ENCODE peak calls at places on chromosomes 2 and 18, in five cellular contexts. P is GM12878, R is HepG2, E is H1, B is K562. L is an unnamed sample.

GRCh38 chr2:10329880-10330699 is 27.4 kb downstream of the HPCAL1 start:
- DNase-seq in P (no peak), R (peak), E (no peak), B (no peak), L (no peak)

GRCh38 chr2:10779776-10780490 is 32.7 kb downstream of the PDIA6 start:
- DNase-seq in P (no peak), R (no peak), E (no peak), B (no peak), L (no peak)

GRCh38 chr18:33369711-33370449 is 70.6 kb downstream of the CCDC178 start:
- DNase-seq in P (no peak), R (no peak), E (no peak), B (no peak), L (no peak)

GRCh38 chr2:99380376-99381010 is 43.3 kb downstream of the EIF5B start:
- DNase-seq in P (no peak), R (no peak), E (no peak), B (no peak), L (no peak)

GRCh38 chr2:180572346-180572745 is 408.1 kb upstream of the UBE2E3 start:
- DNase-seq in P (no peak), R (no peak), E (no peak), B (no peak), L (no peak)

GRCh38 chr2:42906557-42907380 is 114.4 kb upstream of the HAAO start:
- DNase-seq in P (no peak), R (no peak), E (peak), B (peak), L (peak)

GRCh38 chr2:125588780-125589179 is 1067.2 kb upstream of the GYPC start:
- DNase-seq in P (no peak), R (no peak), E (no peak), B (no peak), L (no peak)

GRCh38 chr2:37774976-37775907 is 103.8 kb upstream of the CDC42EP3 start:
- DNase-seq in P (no peak), R (no peak), E (no peak), B (no peak), L (no peak)

GRCh38 chr2:11658208-11658607 is 11.8 kb downstream of the NTSR2 start:
- DNase-seq in P (no peak), R (no peak), E (no peak), B (peak), L (no peak)

GRCh38 chr2:225182126-225182525 is 139.9 kb upstream of the DOCK10 start:
- DNase-seq in P (no peak), R (no peak), E (no peak), B (no peak), L (peak)

GRCh38 chr18:31979714-31980113 is 36.8 kb upstream of the TRAPPC8 start:
- DNase-seq in P (no peak), R (no peak), E (no peak), B (no peak), L (no peak)

GRCh38 chr2:925309-925708 is 25.3 kb upstream of the SNTG2 start:
- DNase-seq in P (no peak), R (no peak), E (no peak), B (no peak), L (no peak)

GRCh38 chr18:28657836-28658410 is 481.0 kb upstream of the CDH2 start:
- DNase-seq in P (no peak), R (no peak), E (no peak), B (no peak), L (no peak)

GRCh38 chr18:4252840-4253239 is 202.3 kb downstream of the DLGAP1 start:
- DNase-seq in P (no peak), R (no peak), E (no peak), B (no peak), L (no peak)

GRCh38 chr2:82857952-82858351 is 1601.1 kb downstream of the SUCLG1 start:
- DNase-seq in P (no peak), R (no peak), E (no peak), B (no peak), L (no peak)

GRCh38 chr2:1854747-1855146 is 110.4 kb upstream of the PXDN start:
- DNase-seq in P (no peak), R (no peak), E (peak), B (peak), L (peak)

GRCh38 chr18:79200546-79201268 is 131.5 kb downstream of the ATP9B start:
- DNase-seq in P (no peak), R (no peak), E (no peak), B (no peak), L (no peak)

GRCh38 chr2:222760301-222760897 is 88.9 kb downstream of the MOGAT1 start:
- DNase-seq in P (no peak), R (no peak), E (no peak), B (no peak), L (no peak)
- TF ChIP-seq ATF2 in P (no peak), R (no peak), E (no peak), B (no peak), L (no peak)

DNA sequence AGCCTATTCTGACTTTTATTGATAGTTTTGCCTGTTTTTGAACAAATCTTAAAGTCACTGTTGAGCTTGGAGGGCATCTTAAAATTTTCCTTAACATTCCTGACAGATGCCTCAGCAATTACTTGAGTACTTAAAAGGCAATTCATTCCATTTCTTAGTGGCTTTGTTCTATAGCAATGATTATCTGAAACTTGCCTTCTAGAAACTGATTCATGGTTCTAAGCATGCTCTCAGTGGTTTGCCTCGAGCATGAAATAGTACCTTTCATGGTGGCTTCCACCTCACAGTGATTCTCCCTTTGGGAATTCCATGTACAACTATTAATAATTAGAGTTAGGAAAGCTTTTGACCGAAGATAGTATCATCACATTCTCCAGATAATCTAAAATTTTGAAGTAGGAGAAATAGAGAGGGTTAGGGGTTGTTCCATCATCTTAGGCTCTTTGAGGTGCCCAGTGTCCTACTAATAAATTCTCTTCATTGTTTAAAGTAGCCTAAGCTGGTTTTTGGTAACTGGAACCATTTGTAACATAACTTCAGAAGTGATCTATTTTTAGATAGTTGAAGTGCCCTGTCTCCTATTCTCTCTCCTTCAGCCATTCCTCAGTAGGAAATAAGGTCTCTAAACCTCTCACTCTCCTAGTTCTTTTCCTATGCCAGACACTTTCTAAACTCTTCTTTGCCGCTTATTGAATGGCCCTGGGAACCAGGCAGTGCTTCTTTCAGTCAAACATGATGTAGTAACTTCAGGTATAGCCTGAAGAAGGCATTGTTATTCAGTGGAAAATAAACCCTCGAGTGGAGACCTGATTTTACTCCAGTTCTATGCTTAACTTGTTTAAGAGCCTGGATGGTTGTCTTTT is 156.1 kb downstream of the HAUS1 start:
- DNase-seq in P (no peak), R (no peak), E (no peak), B (no peak), L (no peak)
- TF ChIP-seq ATF2 in P (no peak), R (no peak), E (no peak), B (no peak), L (no peak)

DNA sequence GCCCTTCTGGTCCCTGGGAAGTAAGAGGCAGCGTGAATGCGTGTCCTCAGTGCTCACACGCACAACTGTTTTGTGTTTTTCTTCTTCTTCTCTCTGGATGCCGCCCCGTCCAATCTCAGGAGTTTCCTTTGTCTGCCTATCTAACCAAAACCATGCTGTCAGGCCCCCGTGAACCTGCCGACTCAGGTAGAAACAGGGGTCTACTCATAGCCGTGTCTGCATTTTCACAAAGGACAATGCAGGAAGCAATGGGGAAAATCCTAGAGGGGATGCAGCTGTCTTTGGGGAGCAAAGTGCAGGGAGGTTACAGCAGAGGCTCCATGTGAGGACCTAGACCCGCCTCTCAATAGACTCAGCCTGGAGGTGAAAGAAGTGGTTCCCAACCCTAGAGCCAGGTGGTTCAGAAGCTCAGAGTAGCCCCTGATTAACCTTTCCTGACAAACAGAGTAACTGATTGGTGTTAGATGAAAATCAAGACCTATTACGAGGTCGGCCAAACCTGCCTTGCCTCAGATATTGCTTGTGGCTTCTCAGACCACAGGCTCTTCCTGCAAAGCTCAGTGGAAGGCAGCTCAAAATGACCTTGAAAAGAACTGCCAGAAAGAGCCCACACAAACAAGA is 49.3 kb downstream of the CD226 start:
- DNase-seq in P (no peak), R (peak), E (no peak), B (no peak), L (no peak)
- TF ChIP-seq ATF2 in P (no peak), R (no peak), E (no peak), B (no peak), L (no peak)

DNA sequence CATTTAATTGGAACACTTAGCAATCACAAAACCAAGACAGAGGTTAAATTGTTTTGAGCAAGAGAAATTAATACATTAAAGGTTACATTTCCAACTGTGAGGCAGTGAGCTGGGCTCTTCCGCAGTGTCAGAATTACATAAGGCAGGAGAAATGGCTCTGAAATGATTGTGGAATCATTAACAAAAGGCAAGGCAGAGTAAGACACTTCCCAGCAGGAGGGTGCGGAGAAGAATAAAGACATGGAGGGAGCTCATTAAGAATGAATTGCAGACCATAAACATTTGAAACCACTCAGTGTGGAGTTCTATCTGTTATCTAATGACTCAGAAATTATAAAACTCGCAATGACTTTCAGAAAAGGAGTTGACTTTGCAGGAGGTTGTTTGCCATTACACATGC is 77.1 kb downstream of the SMIM21 start:
- DNase-seq in P (no peak), R (no peak), E (no peak), B (no peak), L (no peak)
- TF ChIP-seq ATF2 in P (no peak), R (no peak), E (no peak), B (no peak), L (no peak)

GRCh38 chr2:170320948-170321347 is 143.0 kb downstream of the MYO3B start:
- DNase-seq in P (no peak), R (no peak), E (no peak), B (no peak), L (no peak)

GRCh38 chr2:170323743-170324142 is 145.8 kb downstream of the MYO3B start:
- DNase-seq in P (no peak), R (no peak), E (no peak), B (peak), L (no peak)

GRCh38 chr2:170321526-170321925 is 143.6 kb downstream of the MYO3B start:
- DNase-seq in P (no peak), R (no peak), E (no peak), B (no peak), L (no peak)

DNA sequence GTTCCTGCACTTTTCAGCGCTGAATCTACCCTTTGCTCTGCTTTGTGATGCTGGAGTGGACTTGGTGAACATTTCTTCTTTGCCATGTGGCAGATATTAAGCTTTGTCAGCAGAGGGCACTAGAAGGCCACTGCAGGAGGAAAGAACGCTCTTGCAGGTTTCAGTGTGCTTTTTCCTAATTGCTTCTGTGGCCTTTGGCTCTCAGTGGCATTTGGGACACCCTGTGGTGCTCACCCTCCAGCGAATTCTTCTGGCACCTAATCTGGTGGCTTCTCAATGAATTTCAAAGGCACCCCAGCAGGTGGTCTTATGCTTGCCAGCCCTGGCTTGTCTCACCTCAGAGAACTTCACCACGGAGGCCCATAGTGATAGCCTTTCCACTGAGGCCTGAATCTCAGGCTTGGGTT is 146.7 kb downstream of the MYO3B start:
- DNase-seq in P (no peak), R (peak), E (peak), B (peak), L (peak)
- TF ChIP-seq ATF2 in P (no peak), R (no peak), E (no peak), B (no peak), L (no peak)

GRCh38 chr2:153405196-153405595 is 73.4 kb downstream of the RPRM start:
- DNase-seq in P (no peak), R (no peak), E (no peak), B (no peak), L (no peak)

GRCh38 chr2:153403937-153404336 is 74.6 kb downstream of the RPRM start:
- DNase-seq in P (no peak), R (no peak), E (no peak), B (no peak), L (no peak)

GRCh38 chr2:153404792-153405191 is 73.8 kb downstream of the RPRM start:
- DNase-seq in P (no peak), R (no peak), E (no peak), B (no peak), L (no peak)

DNA sequence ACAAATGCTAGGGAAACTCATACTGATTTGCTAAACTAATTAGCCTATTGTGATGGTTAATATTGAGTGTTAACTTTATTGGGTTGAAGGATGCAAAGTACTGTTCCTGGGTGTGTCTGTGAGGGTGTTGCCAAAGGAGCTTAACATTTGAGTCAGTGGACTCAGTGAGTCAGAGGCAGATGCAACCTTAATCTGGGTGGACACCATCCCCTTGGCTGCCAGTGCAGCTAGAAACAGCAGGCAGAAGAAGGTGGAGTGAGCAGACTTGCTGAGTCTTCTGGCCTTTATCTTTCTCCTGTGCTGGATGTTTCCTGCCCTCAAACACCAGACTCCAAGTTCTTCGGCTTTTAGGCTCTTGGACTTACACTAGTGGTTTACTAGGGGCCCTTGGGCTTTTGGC is 69.9 kb downstream of the RPRM start:
- DNase-seq in P (no peak), R (no peak), E (no peak), B (no peak), L (no peak)
- TF ChIP-seq ATF2 in P (no peak), R (no peak), E (no peak), B (no peak), L (no peak)